ENCODE peak calls at places on chromosomes 6 and 20, in four cellular contexts. O is caudate nucleus, V is memory B cell, M is left ventricle myocardium superior. G is an unnamed sample.

GRCh38 chr20:37071481-37071911 is 24.3 kb downstream of the RBL1 start:
- DNase-seq in V (no peak), O (no peak), M (no peak), G (no peak)

GRCh38 chr20:9903048-9903651 is 64.3 kb upstream of the PAK5 start:
- DNase-seq in M (no peak), V (no peak), O (no peak), G (no peak)

GRCh38 chr6:43625393-43625992 is 3.6 kb downstream of the GTPBP2 start:
- DNase-seq in O (no peak), M (no peak), V (no peak), G (no peak)

GRCh38 chr6:138105446-138105845 is 1.8 kb downstream of the PERP start:
- DNase-seq in M (no peak), V (no peak), O (no peak), G (no peak)

GRCh38 chr6:99943846-99944245 is 50.2 kb downstream of the MCHR2 start:
- DNase-seq in V (no peak), O (no peak), M (no peak), G (no peak)

GRCh38 chr6:139091859-139092258 is 43.0 kb upstream of the HECA start:
- DNase-seq in O (no peak), M (no peak), V (no peak), G (no peak)

GRCh38 chr6:169780571-169781091 is 29.2 kb downstream of the ERMARD start:
- DNase-seq in V (no peak), O (no peak), M (no peak), G (no peak)

GRCh38 chr20:61577065-61577464 is 325.0 kb downstream of the CDH4 start:
- DNase-seq in M (no peak), O (no peak), V (no peak), G (no peak)

GRCh38 chr6:118659513-118660217 is 8.3 kb upstream of the CEP85L start:
- DNase-seq in O (no peak), V (no peak), M (no peak), G (no peak)

GRCh38 chr20:9038791-9039190 is 30.1 kb upstream of the PLCB4 start:
- DNase-seq in M (no peak), O (no peak), V (no peak), G (no peak)

GRCh38 chr6:40754481-40755045 is 167.4 kb upstream of the LRFN2 start:
- DNase-seq in O (no peak), V (no peak), M (no peak), G (no peak)

GRCh38 chr6:2575191-2575590 is 175.5 kb downstream of the MYLK4 start:
- DNase-seq in O (no peak), V (no peak), M (no peak), G (no peak)

GRCh38 chr6:100415780-100416179 is 48.9 kb downstream of the SIM1 start:
- DNase-seq in V (no peak), M (no peak), O (no peak), G (no peak)

GRCh38 chr6:3773696-3774298 is 22.3 kb upstream of the PXDC1 start:
- DNase-seq in O (no peak), M (peak; percentile 55), V (no peak), G (no peak)

GRCh38 chr20:63216849-63217471 is 1.0 kb upstream of the YTHDF1 start:
- DNase-seq in O (no peak), V (no peak), M (peak; percentile 15), G (no peak)

GRCh38 chr6:9612489-9612888 is 802.4 kb downstream of the TFAP2A start:
- DNase-seq in M (no peak), O (no peak), V (no peak), G (no peak)

GRCh38 chr20:51237278-51237677 is 214.4 kb upstream of the KCNG1 start:
- DNase-seq in O (no peak), V (no peak), M (peak; percentile 50), G (no peak)

GRCh38 chr6:37809144-37809543 is 10.4 kb upstream of the ZFAND3 start:
- DNase-seq in V (no peak), M (peak; percentile 65), O (peak; percentile 4), G (no peak)

GRCh38 chr6:10451828-10452509 is 37.1 kb upstream of the TFAP2A start:
- DNase-seq in M (no peak), V (no peak), O (no peak), G (no peak)